ENCODE peak calls at places on chromosomes 6 and 20, in nine cellular contexts. F is fibroblast of lung, B is H1, Z is PC-9, O is OCI-LY7, P is K562, X is IMR-90, G is PC-3, A is hepatocyte. Q is an unnamed sample.

GRCh38 chr6:44177691-44178423 is 19.2 kb downstream of the CAPN11 start:
- DNase-seq in F (peak), B (no peak), Z (no peak), O (no peak), P (no peak), X (peak), G (no peak), A (peak), Q (peak)

GRCh38 chr6:89154131-89154530 is 8.3 kb downstream of the PM20D2 start:
- DNase-seq in F (peak), B (no peak), Z (no peak), O (no peak), P (no peak), X (peak), G (peak), A (no peak), Q (no peak)

GRCh38 chr6:77397561-77397960 is 65.7 kb downstream of the HTR1B start:
- DNase-seq in F (no peak), B (no peak), Z (no peak), O (no peak), P (no peak), X (peak), G (no peak), A (no peak), Q (no peak)

GRCh38 chr6:14458669-14459266 is 341.2 kb downstream of the CD83 start:
- DNase-seq in F (peak), B (no peak), Z (no peak), O (no peak), P (no peak), X (peak), G (peak), A (peak), Q (peak)

GRCh38 chr20:3307078-3307477 is 68.1 kb upstream of the SLC4A11 start:
- DNase-seq in F (no peak), B (no peak), Z (no peak), O (no peak), P (no peak), X (no peak), G (no peak), A (no peak), Q (no peak)

GRCh38 chr20:1895674-1896496 is 678 bp downstream of the SIRPA start:
- DNase-seq in F (no peak), B (no peak), Z (no peak), O (no peak), P (no peak), X (no peak), G (no peak), A (peak), Q (no peak)

GRCh38 chr20:9617062-9617461 is 102.7 kb downstream of the LAMP5 start:
- DNase-seq in F (peak), B (no peak), Z (peak), O (peak), P (peak), X (peak), G (peak), A (peak), Q (peak)

GRCh38 chr6:43491750-43492661 is 14.6 kb downstream of the TJAP1 start:
- DNase-seq in F (peak), B (no peak), Z (peak), O (no peak), P (no peak), X (peak), G (no peak), A (no peak), Q (peak)

GRCh38 chr6:42101186-42101657 is 41.2 kb downstream of the C6orf132 start:
- DNase-seq in F (peak), B (no peak), Z (no peak), O (no peak), P (peak), X (peak), G (no peak), A (peak), Q (no peak)

GRCh38 chr20:58765795-58766194 is 73.2 kb downstream of the NPEPL1 start:
- DNase-seq in F (no peak), B (no peak), Z (no peak), O (no peak), P (no peak), X (no peak), G (peak), A (no peak), Q (no peak)

GRCh38 chr6:139308284-139308916 is 16.6 kb upstream of the TXLNB start:
- DNase-seq in F (peak), B (no peak), Z (no peak), O (no peak), P (no peak), X (peak), G (peak), A (no peak), Q (peak)

GRCh38 chr6:144144996-144145395 is 5.3 kb upstream of the STX11 start:
- DNase-seq in F (no peak), B (no peak), Z (no peak), O (no peak), P (no peak), X (no peak), G (peak), A (no peak), Q (no peak)

GRCh38 chr6:37180075-37180474 is 10.1 kb downstream of the PIM1 start:
- DNase-seq in F (no peak), B (no peak), Z (no peak), O (no peak), P (no peak), X (no peak), G (no peak), A (no peak), Q (no peak)

GRCh38 chr6:36463686-36464085 is 20.9 kb downstream of the KCTD20 start:
- DNase-seq in F (no peak), B (no peak), Z (no peak), O (no peak), P (no peak), X (peak), G (no peak), A (no peak), Q (no peak)

GRCh38 chr6:17115251-17116089 is 13.6 kb downstream of the STMND1 start:
- DNase-seq in F (peak), B (no peak), Z (peak), O (no peak), P (no peak), X (peak), G (peak), A (peak), Q (peak)

GRCh38 chr6:110811187-110811586 is 4.1 kb downstream of the CDK19 start:
- DNase-seq in F (no peak), B (no peak), Z (no peak), O (peak), P (no peak), X (no peak), G (peak), A (no peak), Q (no peak)

GRCh38 chr6:4067673-4068072 is 11.3 kb downstream of the FAM217A start:
- DNase-seq in F (no peak), B (no peak), Z (no peak), O (no peak), P (no peak), X (no peak), G (no peak), A (no peak), Q (no peak)
- H2AFZ ChIP-seq in F (no peak), B (no peak), Z (no peak), O (no peak), P (no peak), X (no peak), G (no peak), A (no peak), Q (no peak)

GRCh38 chr20:57004416-57004815 is 262.0 kb downstream of the BMP7 start:
- DNase-seq in F (no peak), B (no peak), Z (no peak), O (no peak), P (no peak), X (no peak), G (no peak), A (no peak), Q (no peak)
- H3K4me2 ChIP-seq in F (no peak), B (no peak), Z (no peak), O (no peak), P (no peak), X (no peak), G (no peak), A (no peak), Q (no peak)

DNA sequence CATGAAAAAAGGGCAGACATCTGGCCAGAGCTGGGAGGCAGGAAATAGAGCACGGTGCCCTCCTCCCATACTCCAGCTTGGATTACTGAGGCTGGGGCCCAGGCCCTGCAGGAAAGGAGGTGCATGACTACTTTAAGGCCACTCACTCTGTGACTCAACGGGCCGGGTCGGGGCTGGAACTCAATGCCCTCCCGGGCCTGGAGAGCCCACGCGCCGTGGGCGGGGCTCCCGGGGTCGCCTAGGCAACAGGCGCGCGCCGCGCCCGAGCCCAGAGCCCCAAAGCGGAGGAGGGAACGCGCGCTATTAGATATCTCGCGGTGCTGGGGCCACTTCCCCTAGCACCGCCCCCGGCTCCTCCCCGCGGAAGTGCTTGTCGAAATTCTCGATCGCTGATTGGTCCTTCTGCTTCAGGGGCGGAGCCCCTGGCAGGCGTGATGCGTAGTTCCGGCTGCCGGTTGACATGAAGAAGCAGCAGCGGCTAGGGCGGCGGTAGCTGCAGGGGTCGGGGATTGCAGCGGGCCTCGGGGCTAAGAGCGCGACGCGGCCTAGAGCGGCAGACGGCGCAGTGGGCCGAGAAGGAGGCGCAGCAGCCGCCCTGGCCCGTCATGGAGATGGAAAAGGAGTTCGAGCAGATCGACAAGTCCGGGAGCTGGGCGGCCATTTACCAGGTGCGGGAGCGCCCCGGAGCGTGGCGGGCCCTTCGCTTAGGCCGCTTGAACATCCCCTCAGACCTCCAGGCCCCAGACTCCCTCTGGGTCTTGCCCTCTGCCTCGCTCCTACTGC is at the start of gene PTPN1:
- DNase-seq in F (peak), B (peak), Z (peak), O (peak), P (peak), X (peak), G (peak), A (peak), Q (peak)
- TF ChIP-seq CTCF in F (peak), B (no peak), Z (peak), O (no peak), P (no peak), X (peak), G (no peak), A (no peak), Q (no peak)

GRCh38 chr6:48032156-48032555 is 78.8 kb downstream of the PTCHD4 start:
- DNase-seq in F (peak), B (no peak), Z (no peak), O (no peak), P (no peak), X (peak), G (peak), A (no peak), Q (peak)
- H2AFZ ChIP-seq in F (no peak), B (no peak), Z (no peak), O (no peak), P (no peak), X (no peak), G (no peak), A (no peak), Q (no peak)

GRCh38 chr6:7050099-7050498 is 57.7 kb upstream of the RREB1 start:
- DNase-seq in F (no peak), B (no peak), Z (no peak), O (no peak), P (no peak), X (no peak), G (no peak), A (no peak), Q (no peak)
- H3K4me2 ChIP-seq in F (no peak), B (no peak), Z (peak), O (no peak), P (no peak), X (no peak), G (peak), A (no peak), Q (no peak)

DNA sequence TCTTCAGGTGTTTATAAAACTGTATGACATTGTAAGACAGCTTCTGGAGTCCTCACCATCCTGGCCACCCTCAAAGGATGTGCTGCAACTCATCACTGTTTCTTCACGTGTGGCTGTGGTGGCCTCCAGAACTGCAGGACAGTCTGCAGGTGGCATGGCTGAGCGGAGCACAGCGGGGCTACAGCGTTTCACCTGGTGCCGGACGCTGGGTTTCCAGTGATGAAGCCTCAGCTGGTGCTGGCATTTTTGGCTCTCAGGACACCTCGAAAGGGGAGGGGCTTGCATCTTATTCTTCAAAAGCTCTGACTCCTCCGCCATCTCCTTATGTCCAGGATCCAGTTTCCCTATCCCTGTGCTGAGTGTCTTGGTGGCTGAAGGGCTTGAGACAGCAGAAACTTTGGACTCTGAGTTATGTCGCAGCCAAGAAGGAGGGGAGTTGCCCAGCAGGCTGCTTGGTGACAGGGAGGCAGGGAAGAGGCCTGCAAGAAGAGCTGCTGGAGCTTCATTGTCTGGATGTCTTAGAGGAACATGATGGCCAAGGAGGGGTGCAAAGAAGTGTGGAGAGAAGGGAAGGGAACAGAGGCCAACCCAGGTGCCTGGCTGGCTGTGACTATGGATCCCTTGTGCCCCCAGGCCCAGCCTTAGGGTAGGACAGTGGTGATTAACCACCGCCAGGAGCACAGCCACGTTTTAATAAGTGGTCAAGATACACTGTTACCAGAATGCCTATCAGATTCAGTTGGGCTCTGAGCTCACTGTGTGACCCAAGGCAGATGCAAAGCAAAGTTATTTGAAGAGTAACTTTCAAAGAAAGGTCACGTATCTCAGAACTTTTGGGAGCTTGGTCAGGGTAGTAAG is 58.7 kb downstream of the GTF2H5 start:
- DNase-seq in F (no peak), B (no peak), Z (no peak), O (no peak), P (no peak), X (no peak), G (no peak), A (peak), Q (no peak)
- TF ChIP-seq CTCF in F (no peak), B (no peak), Z (no peak), O (no peak), P (no peak), X (no peak), G (no peak), A (no peak), Q (no peak)

Q was measured in astrocyte.